ENCODE peak calls at places on chromosomes 12 and 14, in ten cellular contexts. I, Q, D, H, R, L, N, K, M and Z are unnamed samples.

GRCh38 chr12:87848248-87848868 is 180.8 kb downstream of the C12orf50 start:
- DNase-seq in M (peak; percentile 52), Q (no peak), K (no peak), H (peak; percentile 51), R (no peak), D (peak; percentile 49), L (peak; percentile 11), N (peak; percentile 58), I (no peak), Z (no peak)

GRCh38 chr12:5166976-5167375 is 123.3 kb downstream of the KCNA5 start:
- DNase-seq in R (no peak), M (no peak), K (no peak), Q (no peak), I (no peak), N (peak; percentile 90), D (no peak), H (peak; percentile 98), L (no peak), Z (peak; percentile 31)

GRCh38 chr12:16034136-16034817 is 123.1 kb downstream of the DERA start:
- DNase-seq in R (no peak), M (no peak), N (no peak), H (no peak), K (no peak), I (no peak), Q (no peak), L (no peak), D (no peak), Z (no peak)

GRCh38 chr14:74239848-74240793 is 872 bp downstream of the VSX2 start:
- DNase-seq in M (no peak), Q (no peak), H (no peak), R (no peak), D (no peak), L (no peak), N (no peak), K (no peak), I (no peak), Z (no peak)

GRCh38 chr12:130764073-130764472 is 48.0 kb upstream of the RIMBP2 start:
- DNase-seq in H (peak; percentile 21), M (no peak), I (no peak), R (no peak), L (no peak), Q (no peak), K (no peak), D (no peak), N (no peak), Z (no peak)

GRCh38 chr12:103561174-103561573 is 25.9 kb upstream of the STAB2 start:
- DNase-seq in L (no peak), R (no peak), D (no peak), M (no peak), I (no peak), Q (no peak), K (no peak), H (peak; percentile 45), N (no peak), Z (peak; percentile 14)

GRCh38 chr14:32491413-32492016 is 162.4 kb downstream of the AKAP6 start:
- DNase-seq in N (no peak), Q (no peak), L (no peak), H (no peak), R (peak; percentile 28), I (no peak), K (no peak), D (no peak), M (no peak), Z (no peak)

GRCh38 chr12:32532951-32533350 is 133.6 kb downstream of the FGD4 start:
- DNase-seq in I (no peak), Q (no peak), L (no peak), R (no peak), D (no peak), M (no peak), H (no peak), K (no peak), N (no peak), Z (no peak)

GRCh38 chr12:2251485-2252179 is 198.8 kb downstream of the CACNA1C start:
- DNase-seq in I (no peak), L (no peak), R (no peak), Q (no peak), K (no peak), N (no peak), D (no peak), H (no peak), M (no peak), Z (no peak)

GRCh38 chr12:65795453-65795852 is 28.8 kb upstream of the HMGA2 start:
- DNase-seq in N (no peak), K (no peak), L (no peak), R (no peak), M (no peak), H (no peak), I (no peak), Q (no peak), D (no peak), Z (no peak)

GRCh38 chr12:26845984-26846383 is 13.0 kb upstream of the ITPR2 start:
- DNase-seq in N (peak; percentile 77), K (no peak), I (no peak), R (no peak), M (peak; percentile 66), D (no peak), Q (no peak), H (peak; percentile 97), L (no peak), Z (no peak)

GRCh38 chr12:9786726-9787339 is 26.1 kb upstream of the CD69 start:
- DNase-seq in M (no peak), L (no peak), I (no peak), Q (no peak), K (no peak), N (no peak), D (no peak), R (no peak), H (no peak), Z (no peak)

GRCh38 chr12:29131539-29131938 is 17.5 kb upstream of the FAR2 start:
- DNase-seq in N (no peak), I (no peak), Q (no peak), K (no peak), L (no peak), D (no peak), H (no peak), R (no peak), M (no peak), Z (peak; percentile 59)

GRCh38 chr14:33163109-33163508 is 224.4 kb downstream of the NPAS3 start:
- DNase-seq in H (no peak), Q (no peak), R (no peak), M (no peak), N (no peak), K (no peak), L (no peak), D (no peak), I (no peak), Z (no peak)

GRCh38 chr14:30584058-30584630 is 25.2 kb downstream of the G2E3 start:
- DNase-seq in M (no peak), L (no peak), H (no peak), R (no peak), K (no peak), Q (no peak), N (no peak), D (no peak), I (no peak), Z (no peak)
- H3K9me3 ChIP-seq in M (peaks cover 4% of the 10 kb centered on the region), L (no peaks in the 10 kb centered on the region), H (no peaks in the 10 kb centered on the region), R (no peaks in the 10 kb centered on the region), K (no peaks in the 10 kb centered on the region), Q (no peaks in the 10 kb centered on the region), N (no peaks in the 10 kb centered on the region), D (peaks cover 32% of the 10 kb centered on the region), I (no peaks in the 10 kb centered on the region), Z (no peaks in the 10 kb centered on the region)

DNA sequence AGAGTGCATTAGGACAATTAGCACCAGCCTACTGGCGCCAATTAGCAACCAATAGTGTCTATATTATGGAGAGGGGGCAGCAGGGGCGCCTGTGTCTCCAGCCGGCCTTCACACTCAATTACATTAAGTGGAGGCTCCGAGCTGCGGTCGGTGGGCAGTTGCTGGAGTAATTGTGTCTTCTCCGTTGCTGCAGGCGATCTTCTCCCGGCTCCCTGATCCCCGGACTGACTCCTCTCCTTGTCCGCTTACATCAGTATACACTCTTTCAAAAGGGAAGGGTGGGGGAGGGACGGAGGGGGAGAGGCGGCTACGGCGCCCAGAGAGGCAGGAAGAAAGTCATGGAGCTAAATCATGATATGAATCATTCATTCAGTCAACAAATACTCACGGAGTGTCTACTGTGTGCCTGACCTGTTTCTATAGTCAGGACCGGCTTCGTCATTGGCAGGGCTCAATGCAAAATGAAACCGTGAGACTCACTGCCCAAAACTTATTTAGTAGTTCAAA is 707.2 kb downstream of the MED13L start:
- DNase-seq in M (no peak), D (peak; percentile 8), H (peak; percentile 62), N (peak; percentile 11), R (no peak), Q (no peak), K (no peak), L (peak; percentile 57), I (no peak), Z (peak; percentile 72)
- H3K4me3 ChIP-seq in M (no peak overlapping the region), D (no peak overlapping the region), H (peak overlapping the region; percentile 57), N (peak overlapping the region; percentile 47), R (no peak overlapping the region), Q (no peak overlapping the region), K (peak overlapping the region; percentile 5), L (peak overlapping the region; percentile 42), I (no peak overlapping the region), Z (peak overlapping the region; percentile 37)

GRCh38 chr14:105862581-105863239 is 336.3 kb downstream of the TMEM121 start:
- DNase-seq in N (no peak), Q (no peak), R (peak; percentile 17), M (no peak), L (no peak), D (no peak), H (no peak), K (peak; percentile 8), I (peak; percentile 20), Z (no peak)
- H3K9me3 ChIP-seq in N (peaks cover 91% of the 10 kb centered on the region), Q (no peaks in the 10 kb centered on the region), R (no peaks in the 10 kb centered on the region), M (no peaks in the 10 kb centered on the region), L (no peaks in the 10 kb centered on the region), D (no peaks in the 10 kb centered on the region), H (peaks cover 18% of the 10 kb centered on the region), K (no peaks in the 10 kb centered on the region), I (no peaks in the 10 kb centered on the region), Z (no peaks in the 10 kb centered on the region)

GRCh38 chr12:57093412-57094193 is 4.7 kb downstream of the NAB2 start:
- DNase-seq in N (peak; percentile 79), M (peak; percentile 73), I (peak; percentile 55), K (peak; percentile 67), H (peak; percentile 77), D (peak; percentile 77), Q (peak; percentile 51), L (peak; percentile 75), R (peak; percentile 77), Z (peak; percentile 35)
- H3K4me3 ChIP-seq in N (peak overlapping the region; percentile 74), M (no peak overlapping the region), I (peak overlapping the region; percentile 6), K (no peak overlapping the region), H (no peak overlapping the region), D (no peak overlapping the region), Q (peak overlapping the region; percentile 7), L (no peak overlapping the region), R (peak overlapping the region; percentile 12), Z (no peak overlapping the region)